ENCODE peak calls at places on chromosome 11, in seven cellular contexts. M is NAMALWA, Q is ecto neural progenitor cell, H is nephron progenitor cell, T is OCI-M1, U is uterus, I is DMS53. K is an unnamed sample.

GRCh38 chr11:14065153-14065552 is 102.6 kb downstream of the SPON1 start:
- DNase-seq in Q (no peak), I (no peak), T (peak), H (no peak), U (no peak), M (no peak), K (no peak)

GRCh38 chr11:1744137-1744878 is 6.1 kb downstream of the IFITM10 start:
- DNase-seq in H (no peak), T (no peak), U (no peak), Q (no peak), I (no peak), M (no peak), K (no peak)

GRCh38 chr11:44978961-44979331 is 28.3 kb upstream of the TP53I11 start:
- DNase-seq in H (no peak), M (no peak), I (peak), T (no peak), Q (no peak), U (no peak), K (no peak)

GRCh38 chr11:92342034-92342433 is 117.4 kb downstream of the FAT3 start:
- DNase-seq in I (no peak), U (no peak), T (no peak), M (no peak), Q (no peak), H (no peak), K (no peak)

GRCh38 chr11:86696004-86696403 is 23.6 kb upstream of the ME3 start:
- DNase-seq in U (no peak), H (no peak), T (no peak), M (no peak), I (no peak), Q (no peak), K (no peak)

GRCh38 chr11:6705905-6706535 is 22.9 kb upstream of the MRPL17 start:
- DNase-seq in H (peak), T (peak), U (peak), M (peak), I (peak), Q (no peak), K (no peak)

GRCh38 chr11:65116370-65117205 is 913 bp downstream of the ZNHIT2 start:
- DNase-seq in Q (peak), M (no peak), T (no peak), H (no peak), U (peak), I (peak), K (no peak)

GRCh38 chr11:68659158-68659921 is 25.0 kb upstream of the GAL start:
- DNase-seq in U (peak), H (no peak), M (no peak), T (peak), Q (no peak), I (peak), K (no peak)

GRCh38 chr11:64086263-64086938 is 50.7 kb downstream of the FLRT1 start:
- DNase-seq in M (no peak), Q (no peak), T (no peak), H (no peak), U (peak), I (no peak), K (no peak)